ENCODE peak calls at places on chromosome 17, in four cellular contexts. C, Z, M and U are unnamed samples.

GRCh38 chr17:58324409-58325288 is 3.9 kb downstream of the TSPOAP1 start:
- DNase-seq in M (no peak), C (no peak), Z (no peak), U (no peak)

GRCh38 chr17:8126306-8127066 is 2.6 kb upstream of the HES7 start:
- DNase-seq in C (no peak), Z (no peak), M (no peak), U (peak; percentile 34)

GRCh38 chr17:64083093-64083492 is 46.9 kb downstream of the ERN1 start:
- DNase-seq in Z (no peak), M (no peak), C (no peak), U (no peak)

GRCh38 chr17:7590743-7591142 is 849 bp upstream of the SOX15 start:
- DNase-seq in Z (peak; percentile 44), M (peak; percentile 62), C (no peak), U (peak; percentile 73)

GRCh38 chr17:30372755-30373154 is 6.0 kb upstream of the CPD start:
- DNase-seq in Z (no peak), C (no peak), M (no peak), U (peak; percentile 97)

GRCh38 chr17:53571342-53571741 is 251.4 kb upstream of the KIF2B start:
- DNase-seq in C (no peak), Z (peak; percentile 11), M (no peak), U (no peak)

GRCh38 chr17:7852262-7852670 is 2.6 kb upstream of the TMEM88 start:
- DNase-seq in C (no peak), Z (no peak), M (peak; percentile 24), U (no peak)

GRCh38 chr17:82849076-82849945 is 9.5 kb upstream of the ZNF750 start:
- DNase-seq in C (peak; percentile 49), Z (no peak), M (no peak), U (no peak)

GRCh38 chr17:83190601-83191387 is 111.4 kb downstream of the METRNL start:
- DNase-seq in C (peak; percentile 47), Z (no peak), M (no peak), U (no peak)

GRCh38 chr17:16255481-16255901 is 38.5 kb downstream of the PIGL start:
- DNase-seq in M (no peak), C (no peak), Z (peak; percentile 63), U (no peak)

GRCh38 chr17:83151442-83152220 is 72.2 kb downstream of the METRNL start:
- DNase-seq in C (no peak), Z (no peak), M (peak; percentile 20), U (no peak)

GRCh38 chr17:14590458-14591250 is 289.8 kb downstream of the HS3ST3B1 start:
- DNase-seq in M (no peak), C (no peak), Z (no peak), U (no peak)

GRCh38 chr17:61420128-61420527 is 20.5 kb downstream of the TBX2 start:
- DNase-seq in C (no peak), M (no peak), Z (no peak), U (no peak)

GRCh38 chr17:7589204-7589868 is 558 bp downstream of the SOX15 start:
- DNase-seq in C (peak; percentile 89), Z (peak; percentile 88), M (peak; percentile 80), U (peak; percentile 80)

GRCh38 chr17:78317817-78318400 is 42.0 kb downstream of the SOCS3 start:
- DNase-seq in M (no peak), C (no peak), Z (no peak), U (no peak)

DNA sequence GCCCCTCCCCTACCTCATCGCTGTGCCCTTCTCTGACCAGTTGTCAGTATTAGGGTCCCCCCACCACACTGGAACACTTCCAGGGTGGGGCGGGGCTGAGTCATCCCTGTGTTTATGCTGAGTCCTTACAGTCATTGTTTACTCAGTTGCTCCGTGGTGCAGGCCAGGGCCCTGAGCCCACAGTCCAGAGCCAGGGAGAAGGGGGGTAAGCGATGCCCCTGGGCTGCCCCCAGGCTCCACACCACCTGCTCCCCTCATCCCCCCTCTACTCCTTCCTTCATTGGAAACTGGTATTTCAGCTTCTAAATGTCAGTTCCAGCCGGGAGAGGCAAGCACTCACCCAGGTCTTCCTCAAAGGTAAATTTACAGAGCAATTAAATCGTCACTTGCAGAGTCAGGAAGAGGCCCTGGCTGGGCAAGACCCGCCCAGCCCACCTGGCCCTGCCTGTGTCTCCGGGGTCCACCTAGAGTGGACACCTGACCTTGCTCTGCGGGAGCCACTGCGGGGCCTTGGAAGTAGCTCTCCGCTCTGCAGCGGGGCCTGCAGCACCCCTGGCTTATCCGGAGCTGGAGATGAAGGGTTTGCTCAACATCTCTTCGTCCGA is 4.8 kb downstream of the ATP2A3 start:
- DNase-seq in C (no peak), Z (no peak), M (no peak), U (peak; percentile 60)
- TF ChIP-seq CTCF in C (no peak), Z (no peak), M (no peak), U (no peak)

DNA sequence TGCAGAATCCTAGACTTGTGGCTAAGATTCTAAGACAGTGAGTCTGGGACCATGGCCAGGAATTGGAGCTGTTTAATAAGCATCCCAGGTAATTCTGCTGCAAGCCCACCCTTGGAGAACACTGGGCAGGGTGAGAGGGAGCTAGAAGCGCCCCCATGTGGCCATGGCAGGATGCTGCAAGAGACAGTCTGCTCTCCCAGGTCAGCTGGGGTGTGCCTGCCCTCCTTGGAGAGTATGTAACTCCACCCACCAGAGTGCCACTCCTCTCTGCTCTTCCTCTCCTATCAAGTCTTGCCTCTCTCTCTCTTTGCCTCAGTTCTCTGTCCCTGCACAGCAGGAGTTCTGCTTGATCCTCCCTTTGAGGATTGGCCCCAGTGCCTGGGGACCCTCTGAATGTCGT is 14.9 kb downstream of the RCVRN start:
- DNase-seq in Z (no peak), C (no peak), M (no peak), U (no peak)
- TF ChIP-seq CTCF in Z (peak; percentile 41), C (peak; percentile 56), M (no peak), U (peak; percentile 26)

DNA sequence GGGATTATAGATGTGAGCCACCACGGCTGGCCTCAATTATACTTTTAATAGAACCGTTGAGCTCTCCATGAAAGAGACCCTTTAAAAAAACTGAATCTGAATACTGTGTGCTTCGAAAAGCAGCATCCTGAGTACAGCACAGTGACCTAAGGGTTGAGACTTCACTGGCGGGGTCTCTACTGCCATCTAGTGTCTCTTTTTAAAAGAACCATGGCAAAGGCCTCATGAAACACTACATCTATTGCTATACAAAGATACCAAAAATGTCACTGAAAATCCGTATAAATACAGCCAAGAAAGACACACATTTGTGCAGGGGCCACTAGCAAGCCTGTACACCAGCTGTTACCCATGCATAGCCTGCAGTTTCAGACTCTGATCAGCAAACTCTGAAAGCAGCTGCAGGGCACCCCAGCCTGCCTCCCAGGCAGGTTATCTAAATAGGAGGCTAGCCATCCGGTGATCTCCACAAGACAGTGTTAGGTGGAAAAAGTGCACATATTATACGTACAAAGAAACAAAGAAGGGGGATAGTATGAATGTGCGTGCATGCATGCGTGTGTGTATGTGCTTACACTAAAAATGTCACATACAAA is 35.3 kb downstream of the NPLOC4 start:
- DNase-seq in Z (peak; percentile 86), C (no peak), M (peak; percentile 47), U (peak; percentile 62)
- TF ChIP-seq CTCF in Z (peak; percentile 83), C (peak; percentile 92), M (no peak), U (peak; percentile 77)

GRCh38 chr17:48161127-48161905 is 53.8 kb downstream of the SNX11 start:
- DNase-seq in C (no peak), M (no peak), Z (no peak), U (no peak)

GRCh38 chr17:48160177-48160967 is 52.8 kb downstream of the SNX11 start:
- DNase-seq in C (no peak), M (no peak), Z (no peak), U (no peak)

GRCh38 chr17:48162305-48162934 is 54.9 kb downstream of the SNX11 start:
- DNase-seq in M (no peak), Z (no peak), C (no peak), U (no peak)

GRCh38 chr17:48162946-48163506 is 55.5 kb downstream of the SNX11 start:
- DNase-seq in C (no peak), Z (peak; percentile 8), M (no peak), U (no peak)

GRCh38 chr17:48163809-48164208 is 56.2 kb downstream of the SNX11 start:
- DNase-seq in M (no peak), C (no peak), Z (no peak), U (no peak)
- TF ChIP-seq CTCF in M (no peak), C (peak; percentile 21), Z (peak; percentile 15), U (no peak)

GRCh38 chr17:44081681-44082080 is 11.1 kb downstream of the G6PC3 start:
- DNase-seq in Z (no peak), M (no peak), C (no peak), U (no peak)

GRCh38 chr17:44082206-44082605 is 11.7 kb downstream of the G6PC3 start:
- DNase-seq in M (no peak), Z (no peak), C (no peak), U (no peak)

GRCh38 chr17:44084131-44084538 is 13.6 kb downstream of the G6PC3 start:
- DNase-seq in M (no peak), Z (no peak), C (no peak), U (no peak)

GRCh38 chr17:44084921-44085320 is 14.4 kb downstream of the G6PC3 start:
- DNase-seq in Z (no peak), M (no peak), C (no peak), U (no peak)

GRCh38 chr17:44083250-44083849 is 12.8 kb downstream of the G6PC3 start:
- DNase-seq in Z (no peak), C (no peak), M (no peak), U (peak; percentile 47)
- TF ChIP-seq CTCF in Z (peak; percentile 23), C (peak; percentile 79), M (no peak), U (peak; percentile 63)

GRCh38 chr17:51166198-51166986 is at the start of gene NME2:
- DNase-seq in M (peak; percentile 82), Z (peak; percentile 80), C (peak; percentile 92), U (peak; percentile 70)
- TF ChIP-seq CTCF in M (no peak), Z (no peak), C (no peak), U (no peak)